ENCODE peak calls at places on chromosomes 4 and X, in six cellular contexts. E is RCC 7860, Q is suprapubic skin, P is KBM-7, K is H4, V is RWPE1. D is an unnamed sample.

GRCh38 chrX:68980906-68981616 is 152.2 kb downstream of the EFNB1 start:
- DNase-seq in E (no peak), Q (no peak), P (no peak), K (no peak), V (no peak), D (no peak)

GRCh38 chr4:98626350-98626749 is 32.1 kb downstream of the TSPAN5 start:
- DNase-seq in E (peak), Q (no peak), P (peak), K (peak), V (peak), D (peak)

GRCh38 chr4:97910005-97910404 is 233.3 kb downstream of the STPG2 start:
- DNase-seq in E (no peak), Q (no peak), P (no peak), K (no peak), V (peak), D (no peak)

GRCh38 chr4:89724716-89725115 is 112.2 kb downstream of the SNCA start:
- DNase-seq in E (peak), Q (no peak), P (no peak), K (no peak), V (peak), D (peak)

GRCh38 chr4:47662975-47663374 is 174.9 kb downstream of the CORIN start:
- DNase-seq in E (no peak), Q (no peak), P (peak), K (no peak), V (no peak), D (no peak)

GRCh38 chrX:11792461-11793421 is 34.7 kb downstream of the MSL3 start:
- DNase-seq in E (no peak), Q (no peak), P (peak), K (no peak), V (no peak), D (no peak)

GRCh38 chr4:94758141-94758699 is 465 bp downstream of the BMPR1B start:
- DNase-seq in E (no peak), Q (peak), P (no peak), K (peak), V (peak), D (no peak)

GRCh38 chr4:1856920-1857699 is 1.2 kb upstream of the LETM1 start:
- DNase-seq in E (no peak), Q (no peak), P (no peak), K (no peak), V (peak), D (no peak)

GRCh38 chr4:73311428-73311827 is 52.8 kb upstream of the ANKRD17 start:
- DNase-seq in E (peak), Q (no peak), P (peak), K (peak), V (peak), D (no peak)

GRCh38 chr4:42965326-42965725 is 72.8 kb downstream of the GRXCR1 start:
- DNase-seq in E (no peak), Q (no peak), P (no peak), K (no peak), V (peak), D (no peak)

GRCh38 chr4:186643501-186644315 is 79.9 kb downstream of the FAT1 start:
- DNase-seq in E (peak), Q (no peak), P (no peak), K (peak), V (peak), D (peak)

GRCh38 chr4:25423548-25423947 is 46.5 kb downstream of the ANAPC4 start:
- DNase-seq in E (no peak), Q (no peak), P (no peak), K (no peak), V (no peak), D (no peak)

GRCh38 chrX:152601848-152602616 is 35.7 kb upstream of the GABRQ start:
- DNase-seq in E (no peak), Q (no peak), P (peak), K (peak), V (no peak), D (no peak)

GRCh38 chr4:41535911-41536361 is 2.0 kb upstream of the LIMCH1 start:
- DNase-seq in E (no peak), Q (no peak), P (no peak), K (no peak), V (no peak), D (no peak)

GRCh38 chr4:169033660-169034059 is 23.6 kb upstream of the CBR4 start:
- DNase-seq in E (no peak), Q (no peak), P (peak), K (peak), V (peak), D (no peak)

GRCh38 chr4:138898282-138898681 is 117.3 kb upstream of the NOCT start:
- DNase-seq in E (no peak), Q (no peak), P (no peak), K (peak), V (no peak), D (no peak)

GRCh38 chrX:16123222-16123786 is at the start of gene GRPR:
- DNase-seq in E (peak), Q (peak), P (peak), K (peak), V (peak), D (peak)

GRCh38 chrX:24283122-24283789 is 30.6 kb downstream of the SUPT20HL2 start:
- DNase-seq in E (no peak), Q (no peak), P (no peak), K (no peak), V (no peak), D (no peak)

GRCh38 chr4:138243369-138243768 is 1.2 kb upstream of the SLC7A11 start:
- DNase-seq in E (peak), Q (no peak), P (no peak), K (peak), V (no peak), D (peak)

GRCh38 chr4:108555701-108556100 is 64.7 kb upstream of the RPL34 start:
- DNase-seq in E (no peak), Q (no peak), P (no peak), K (no peak), V (no peak), D (no peak)

GRCh38 chr4:56704074-56704473 is 23.0 kb upstream of the HOPX start:
- DNase-seq in E (no peak), Q (no peak), P (no peak), K (no peak), V (no peak), D (no peak)

GRCh38 chr4:8723222-8723980 is 130.8 kb downstream of the CPZ start:
- DNase-seq in E (no peak), Q (peak), P (no peak), K (no peak), V (no peak), D (no peak)

GRCh38 chr4:742742-743311 is 37.2 kb downstream of the PCGF3 start:
- DNase-seq in E (peak), Q (no peak), P (peak), K (peak), V (peak), D (no peak)

GRCh38 chr4:84484274-84484673 is 14.8 kb downstream of the NKX6-1 start:
- DNase-seq in E (no peak), Q (no peak), P (no peak), K (no peak), V (no peak), D (no peak)

GRCh38 chr4:107858158-107858742 is 33.5 kb downstream of the SGMS2 start:
- DNase-seq in E (no peak), Q (no peak), P (no peak), K (no peak), V (no peak), D (no peak)

GRCh38 chr4:73021634-73022033 is 47.9 kb downstream of the COX18 start:
- DNase-seq in E (peak), Q (no peak), P (peak), K (peak), V (peak), D (no peak)

GRCh38 chr4:71524746-71525145 is 185.9 kb downstream of the SLC4A4 start:
- DNase-seq in E (no peak), Q (no peak), P (no peak), K (no peak), V (no peak), D (no peak)

GRCh38 chr4:101527186-101527585 is 179.9 kb upstream of the PPP3CA start:
- DNase-seq in E (peak), Q (no peak), P (no peak), K (no peak), V (no peak), D (no peak)

GRCh38 chr4:107120661-107121060 is 84.5 kb upstream of the DKK2 start:
- DNase-seq in E (no peak), Q (no peak), P (no peak), K (no peak), V (no peak), D (no peak)

GRCh38 chr4:134045411-134045810 is 156.2 kb downstream of the PABPC4L start:
- DNase-seq in E (no peak), Q (no peak), P (no peak), K (no peak), V (no peak), D (no peak)

GRCh38 chrX:102154900-102155805 is 624 bp downstream of the BEX5 start:
- DNase-seq in E (no peak), Q (no peak), P (peak), K (no peak), V (no peak), D (no peak)

GRCh38 chr4:87419578-87420249 is 2.7 kb upstream of the NUDT9 start:
- DNase-seq in E (no peak), Q (no peak), P (no peak), K (no peak), V (no peak), D (no peak)

GRCh38 chrX:21408324-21408723 is 34.1 kb downstream of the CNKSR2 start:
- DNase-seq in E (no peak), Q (no peak), P (no peak), K (no peak), V (no peak), D (no peak)

GRCh38 chrX:117973175-117974075 is 143.2 kb downstream of the KLHL13 start:
- DNase-seq in E (no peak), Q (no peak), P (no peak), K (no peak), V (no peak), D (no peak)

GRCh38 chrX:111349098-111349497 is 62.9 kb downstream of the DCX start:
- DNase-seq in E (no peak), Q (no peak), P (no peak), K (no peak), V (no peak), D (no peak)

GRCh38 chrX:69151898-69152297 is 13.4 kb downstream of the PJA1 start:
- DNase-seq in E (no peak), Q (no peak), P (no peak), K (no peak), V (no peak), D (no peak)